ENCODE peak calls at places on chromosomes 7 and 10, in four cellular contexts. One of them, this sample, is unnamed.

GRCh38 chr10:77609781-77610272 is 27.8 kb downstream of the KCNMA1 start:
- DNase-seq in activated T-helper 1 cell treated with Interleukin-2 at 50 U/mL for 16 hours: no peak
- DNase-seq in HT1080: no peak
- DNase-seq in A172: no peak
- DNase-seq in this sample: no peak

GRCh38 chr7:128911441-128912031 is 1.0 kb upstream of the KCP start:
- DNase-seq in activated T-helper 1 cell treated with Interleukin-2 at 50 U/mL for 16 hours: no peak
- DNase-seq in HT1080: no peak
- DNase-seq in A172: no peak
- DNase-seq in this sample: no peak

GRCh38 chr10:30848396-30849032 is 183.2 kb downstream of the ZNF438 start:
- DNase-seq in activated T-helper 1 cell treated with Interleukin-2 at 50 U/mL for 16 hours: no peak
- DNase-seq in HT1080: no peak
- DNase-seq in A172: no peak
- DNase-seq in this sample: no peak

GRCh38 chr10:127148066-127148932 is 48.1 kb downstream of the INSYN2A start:
- DNase-seq in activated T-helper 1 cell treated with Interleukin-2 at 50 U/mL for 16 hours: no peak
- DNase-seq in HT1080: peak; percentile 93
- DNase-seq in A172: peak; percentile 81
- DNase-seq in this sample: peak; percentile 82

GRCh38 chr10:33376476-33376875 is 42.0 kb upstream of the NRP1 start:
- DNase-seq in activated T-helper 1 cell treated with Interleukin-2 at 50 U/mL for 16 hours: no peak
- DNase-seq in HT1080: no peak
- DNase-seq in A172: no peak
- DNase-seq in this sample: no peak

GRCh38 chr7:123864438-123864837 is 19.5 kb downstream of the HYAL4 start:
- DNase-seq in activated T-helper 1 cell treated with Interleukin-2 at 50 U/mL for 16 hours: no peak
- DNase-seq in HT1080: no peak
- DNase-seq in A172: no peak
- DNase-seq in this sample: no peak

GRCh38 chr7:360454-361100 is 70.6 kb downstream of the FOXL3 start:
- DNase-seq in activated T-helper 1 cell treated with Interleukin-2 at 50 U/mL for 16 hours: no peak
- DNase-seq in HT1080: no peak
- DNase-seq in A172: no peak
- DNase-seq in this sample: no peak

GRCh38 chr10:71093531-71093930 is 118.8 kb upstream of the UNC5B start:
- DNase-seq in activated T-helper 1 cell treated with Interleukin-2 at 50 U/mL for 16 hours: no peak
- DNase-seq in HT1080: no peak
- DNase-seq in A172: no peak
- DNase-seq in this sample: no peak

GRCh38 chr10:31071232-31071999 is 39.8 kb upstream of the ZNF438 start:
- DNase-seq in activated T-helper 1 cell treated with Interleukin-2 at 50 U/mL for 16 hours: no peak
- DNase-seq in HT1080: peak; percentile 13
- DNase-seq in A172: no peak
- DNase-seq in this sample: peak; percentile 5

GRCh38 chr10:49431426-49431825 is 35.5 kb upstream of the DRGX start:
- DNase-seq in activated T-helper 1 cell treated with Interleukin-2 at 50 U/mL for 16 hours: no peak
- DNase-seq in HT1080: no peak
- DNase-seq in A172: no peak
- DNase-seq in this sample: no peak

GRCh38 chr10:65314253-65314652 is 1611.6 kb upstream of the LRRTM3 start:
- DNase-seq in activated T-helper 1 cell treated with Interleukin-2 at 50 U/mL for 16 hours: no peak
- DNase-seq in HT1080: no peak
- DNase-seq in A172: no peak
- DNase-seq in this sample: no peak

GRCh38 chr7:41628926-41629325 is 74.0 kb downstream of the INHBA start:
- DNase-seq in activated T-helper 1 cell treated with Interleukin-2 at 50 U/mL for 16 hours: no peak
- DNase-seq in HT1080: peak; percentile 32
- DNase-seq in A172: peak; percentile 39
- DNase-seq in this sample: peak; percentile 30

GRCh38 chr10:104641150-104642000 is at the start of gene SORCS3:
- DNase-seq in activated T-helper 1 cell treated with Interleukin-2 at 50 U/mL for 16 hours: no peak
- DNase-seq in HT1080: no peak
- DNase-seq in A172: no peak
- DNase-seq in this sample: no peak

GRCh38 chr10:91556691-91557529 is 76.0 kb downstream of the PPP1R3C start:
- DNase-seq in activated T-helper 1 cell treated with Interleukin-2 at 50 U/mL for 16 hours: no peak
- DNase-seq in HT1080: no peak
- DNase-seq in A172: no peak
- DNase-seq in this sample: no peak

GRCh38 chr10:99619090-99619800 is 994 bp downstream of the SLC25A28 start:
- DNase-seq in activated T-helper 1 cell treated with Interleukin-2 at 50 U/mL for 16 hours: no peak
- DNase-seq in HT1080: peak; percentile 30
- DNase-seq in A172: no peak
- DNase-seq in this sample: peak; percentile 8

GRCh38 chr7:2613113-2613925 is 18.5 kb upstream of the TTYH3 start:
- DNase-seq in activated T-helper 1 cell treated with Interleukin-2 at 50 U/mL for 16 hours: no peak
- DNase-seq in HT1080: no peak
- DNase-seq in A172: no peak
- DNase-seq in this sample: no peak

GRCh38 chr7:27161214-27161720 is 4.1 kb downstream of the HOXA9 start:
- DNase-seq in activated T-helper 1 cell treated with Interleukin-2 at 50 U/mL for 16 hours: no peak
- DNase-seq in HT1080: peak; percentile 11
- DNase-seq in A172: peak; percentile 48
- DNase-seq in this sample: no peak

GRCh38 chr7:139721844-139722243 is 56.0 kb downstream of the HIPK2 start:
- DNase-seq in activated T-helper 1 cell treated with Interleukin-2 at 50 U/mL for 16 hours: no peak
- DNase-seq in HT1080: no peak
- DNase-seq in A172: no peak
- DNase-seq in this sample: no peak

GRCh38 chr10:102517553-102517952 is 13.8 kb downstream of the SUFU start:
- DNase-seq in activated T-helper 1 cell treated with Interleukin-2 at 50 U/mL for 16 hours: no peak
- DNase-seq in HT1080: peak; percentile 27
- DNase-seq in A172: no peak
- DNase-seq in this sample: no peak

GRCh38 chr10:131332821-131333220 is 21.3 kb upstream of the TCERG1L start:
- DNase-seq in activated T-helper 1 cell treated with Interleukin-2 at 50 U/mL for 16 hours: no peak
- DNase-seq in HT1080: no peak
- DNase-seq in A172: no peak
- DNase-seq in this sample: no peak

GRCh38 chr10:33347227-33347626 is 12.8 kb upstream of the NRP1 start:
- DNase-seq in activated T-helper 1 cell treated with Interleukin-2 at 50 U/mL for 16 hours: no peak
- DNase-seq in HT1080: peak; percentile 39
- DNase-seq in A172: no peak
- DNase-seq in this sample: no peak

GRCh38 chr10:73810735-73811465 is 498 bp downstream of the NDST2 start:
- DNase-seq in activated T-helper 1 cell treated with Interleukin-2 at 50 U/mL for 16 hours: peak; percentile 56
- DNase-seq in HT1080: no peak
- DNase-seq in A172: no peak
- DNase-seq in this sample: peak; percentile 21

GRCh38 chr7:43849069-43849468 is 20.2 kb downstream of the MRPS24 start:
- DNase-seq in activated T-helper 1 cell treated with Interleukin-2 at 50 U/mL for 16 hours: no peak
- DNase-seq in HT1080: no peak
- DNase-seq in A172: no peak
- DNase-seq in this sample: no peak

GRCh38 chr7:157712666-157713235 is 375.9 kb downstream of the DNAJB6 start:
- DNase-seq in activated T-helper 1 cell treated with Interleukin-2 at 50 U/mL for 16 hours: no peak
- DNase-seq in HT1080: no peak
- DNase-seq in A172: no peak
- DNase-seq in this sample: no peak

GRCh38 chr7:43906327-43907010 is at the start of gene URGCP:
- DNase-seq in activated T-helper 1 cell treated with Interleukin-2 at 50 U/mL for 16 hours: peak; percentile 51
- DNase-seq in HT1080: no peak
- DNase-seq in A172: no peak
- DNase-seq in this sample: peak; percentile 74

GRCh38 chr10:35336921-35337741 is 822 bp downstream of the CCNY start:
- DNase-seq in activated T-helper 1 cell treated with Interleukin-2 at 50 U/mL for 16 hours: peak; percentile 6
- DNase-seq in HT1080: peak; percentile 18
- DNase-seq in A172: peak; percentile 18
- DNase-seq in this sample: peak; percentile 33

GRCh38 chr7:141074162-141074989 is 512 bp downstream of the TMEM178B start:
- DNase-seq in activated T-helper 1 cell treated with Interleukin-2 at 50 U/mL for 16 hours: no peak
- DNase-seq in HT1080: no peak
- DNase-seq in A172: no peak
- DNase-seq in this sample: peak; percentile 49

GRCh38 chr7:26813426-26813825 is 51.0 kb downstream of the SKAP2 start:
- DNase-seq in activated T-helper 1 cell treated with Interleukin-2 at 50 U/mL for 16 hours: no peak
- DNase-seq in HT1080: no peak
- DNase-seq in A172: no peak
- DNase-seq in this sample: peak; percentile 6

GRCh38 chr7:54259185-54259584 is 283.0 kb upstream of the VSTM2A start:
- DNase-seq in activated T-helper 1 cell treated with Interleukin-2 at 50 U/mL for 16 hours: no peak
- DNase-seq in HT1080: no peak
- DNase-seq in A172: no peak
- DNase-seq in this sample: no peak

GRCh38 chr7:105454058-105454739 is 65.5 kb upstream of the SRPK2 start:
- DNase-seq in activated T-helper 1 cell treated with Interleukin-2 at 50 U/mL for 16 hours: no peak
- DNase-seq in HT1080: peak; percentile 11
- DNase-seq in A172: peak; percentile 42
- DNase-seq in this sample: peak; percentile 46

GRCh38 chr7:116652793-116653192 is 19.2 kb upstream of the MET start:
- DNase-seq in activated T-helper 1 cell treated with Interleukin-2 at 50 U/mL for 16 hours: no peak
- DNase-seq in HT1080: peak; percentile 56
- DNase-seq in A172: peak; percentile 19
- DNase-seq in this sample: peak; percentile 52

GRCh38 chr7:99794585-99795502 is 10.9 kb upstream of the CYP3A4 start:
- DNase-seq in activated T-helper 1 cell treated with Interleukin-2 at 50 U/mL for 16 hours: no peak
- DNase-seq in HT1080: peak; percentile 52
- DNase-seq in A172: no peak
- DNase-seq in this sample: peak; percentile 66

GRCh38 chr10:2925631-2926030 is 141.7 kb upstream of the PFKP start:
- DNase-seq in activated T-helper 1 cell treated with Interleukin-2 at 50 U/mL for 16 hours: no peak
- DNase-seq in HT1080: peak; percentile 71
- DNase-seq in A172: peak; percentile 79
- DNase-seq in this sample: peak; percentile 90

GRCh38 chr10:117476281-117476680 is 66.3 kb upstream of the EMX2 start:
- DNase-seq in activated T-helper 1 cell treated with Interleukin-2 at 50 U/mL for 16 hours: no peak
- DNase-seq in HT1080: no peak
- DNase-seq in A172: no peak
- DNase-seq in this sample: no peak

GRCh38 chr7:34034728-34035127 is 129.4 kb downstream of the BMPER start:
- DNase-seq in activated T-helper 1 cell treated with Interleukin-2 at 50 U/mL for 16 hours: no peak
- DNase-seq in HT1080: no peak
- DNase-seq in A172: no peak
- DNase-seq in this sample: no peak

GRCh38 chr10:14742815-14743214 is 31.9 kb downstream of the FAM107B start:
- DNase-seq in activated T-helper 1 cell treated with Interleukin-2 at 50 U/mL for 16 hours: no peak
- DNase-seq in HT1080: no peak
- DNase-seq in A172: no peak
- DNase-seq in this sample: no peak

GRCh38 chr7:157555308-157555707 is 218.5 kb downstream of the DNAJB6 start:
- DNase-seq in activated T-helper 1 cell treated with Interleukin-2 at 50 U/mL for 16 hours: no peak
- DNase-seq in HT1080: peak; percentile 90
- DNase-seq in A172: peak; percentile 77
- DNase-seq in this sample: peak; percentile 94

GRCh38 chr7:47601119-47601880 is 19.4 kb upstream of the TNS3 start:
- DNase-seq in activated T-helper 1 cell treated with Interleukin-2 at 50 U/mL for 16 hours: no peak
- DNase-seq in HT1080: peak; percentile 91
- DNase-seq in A172: peak; percentile 94
- DNase-seq in this sample: peak; percentile 98

GRCh38 chr7:134649231-134649775 is 2.6 kb downstream of the BPGM start:
- DNase-seq in activated T-helper 1 cell treated with Interleukin-2 at 50 U/mL for 16 hours: no peak
- DNase-seq in HT1080: no peak
- DNase-seq in A172: no peak
- DNase-seq in this sample: no peak

This sample was measured in Daoy.